ENCODE peak calls at places on chromosomes 5 and 9, in ten cellular contexts. Q, B, G, T, D, J, E, N, A and U are unnamed samples.

GRCh38 chr5:84642795-84643194 is 258.1 kb upstream of the EDIL3 start:
- DNase-seq in Q (no peak), B (no peak), G (no peak), N (no peak), E (no peak), J (no peak), A (no peak), T (no peak), D (no peak), U (no peak)

GRCh38 chr9:112322701-112323377 is 10.6 kb downstream of the PTBP3 start:
- DNase-seq in N (no peak), Q (no peak), D (no peak), A (no peak), G (no peak), T (no peak), B (no peak), J (no peak), E (no peak), U (no peak)

GRCh38 chr5:24633705-24634325 is 11.0 kb downstream of the CDH10 start:
- DNase-seq in B (no peak), Q (peak), E (no peak), T (no peak), A (no peak), D (peak), N (no peak), G (no peak), J (no peak), U (peak)

GRCh38 chr5:61624553-61624952 is 292.5 kb downstream of the ZSWIM6 start:
- DNase-seq in N (no peak), E (no peak), B (no peak), G (no peak), A (no peak), D (no peak), T (no peak), J (no peak), Q (no peak), U (no peak)

GRCh38 chr9:110638381-110638954 is 30.1 kb upstream of the MUSK start:
- DNase-seq in Q (no peak), D (peak), G (no peak), A (no peak), E (no peak), J (no peak), N (no peak), T (no peak), B (no peak), U (no peak)

GRCh38 chr5:10828241-10828640 is 67.2 kb upstream of the DAP start:
- DNase-seq in E (peak), A (no peak), D (peak), G (no peak), J (no peak), Q (peak), T (no peak), N (no peak), B (no peak), U (no peak)

GRCh38 chr5:149030392-149030791 is 32.5 kb downstream of the SH3TC2 start:
- DNase-seq in G (no peak), T (no peak), D (peak), Q (no peak), E (no peak), J (no peak), A (no peak), B (no peak), N (no peak), U (no peak)

GRCh38 chr9:129276486-129277260 is 98.6 kb upstream of the IER5L start:
- DNase-seq in N (no peak), A (no peak), D (no peak), G (peak), Q (no peak), E (no peak), B (no peak), J (no peak), T (peak), U (no peak)

GRCh38 chr9:76691761-76692313 is 72.4 kb upstream of the PCA3 start:
- DNase-seq in B (no peak), D (no peak), Q (no peak), G (no peak), J (peak), N (no peak), A (no peak), E (no peak), T (no peak), U (no peak)

GRCh38 chr5:14928661-14929060 is 57.1 kb upstream of the ANKH start:
- DNase-seq in A (no peak), D (no peak), Q (no peak), E (no peak), G (no peak), J (no peak), N (no peak), B (no peak), T (no peak), U (no peak)